ENCODE peak calls at places on chromosomes 5 and 9, in six cellular contexts. One of them, this sample, is unnamed.

GRCh38 chr9:79572032-79572890 is 496 bp downstream of the TLE4 start:
- DNase-seq in anterior cingulate cortex: peak; percentile 34
- DNase-seq in natural killer cell: peak; percentile 72
- DNase-seq in CD4-positive, alpha-beta T cell: no peak
- DNase-seq in activated CD4-positive, alpha-beta T cell treated with anti-CD3 and anti-CD28 coated beads for 4 hours: peak; percentile 23
- DNase-seq in EH: peak; percentile 64
- DNase-seq in this sample: peak; percentile 43

GRCh38 chr5:151720195-151720594 is 33.5 kb upstream of the SPARC start:
- DNase-seq in natural killer cell: no peak
- DNase-seq in CD4-positive, alpha-beta T cell: no peak
- DNase-seq in activated CD4-positive, alpha-beta T cell treated with anti-CD3 and anti-CD28 coated beads for 4 hours: no peak
- DNase-seq in anterior cingulate cortex: no peak
- DNase-seq in EH: no peak
- DNase-seq in this sample: no peak

GRCh38 chr5:10695055-10695649 is 65.9 kb downstream of the DAP start:
- DNase-seq in activated CD4-positive, alpha-beta T cell treated with anti-CD3 and anti-CD28 coated beads for 4 hours: no peak
- DNase-seq in CD4-positive, alpha-beta T cell: no peak
- DNase-seq in EH: peak; percentile 80
- DNase-seq in anterior cingulate cortex: peak; percentile 58
- DNase-seq in natural killer cell: no peak
- DNase-seq in this sample: no peak

GRCh38 chr9:136851941-136852663 is at the start of gene MAMDC4:
- DNase-seq in activated CD4-positive, alpha-beta T cell treated with anti-CD3 and anti-CD28 coated beads for 4 hours: no peak
- DNase-seq in anterior cingulate cortex: no peak
- DNase-seq in natural killer cell: no peak
- DNase-seq in EH: no peak
- DNase-seq in CD4-positive, alpha-beta T cell: no peak
- DNase-seq in this sample: no peak

GRCh38 chr5:57494104-57495098 is 11.8 kb upstream of the ACTBL2 start:
- DNase-seq in EH: peak; percentile 99
- DNase-seq in anterior cingulate cortex: no peak
- DNase-seq in CD4-positive, alpha-beta T cell: peak; percentile 10
- DNase-seq in natural killer cell: no peak
- DNase-seq in activated CD4-positive, alpha-beta T cell treated with anti-CD3 and anti-CD28 coated beads for 4 hours: peak; percentile 23
- DNase-seq in this sample: peak; percentile 71

GRCh38 chr9:92668746-92669526 is 995 bp downstream of the IPPK start:
- DNase-seq in activated CD4-positive, alpha-beta T cell treated with anti-CD3 and anti-CD28 coated beads for 4 hours: peak; percentile 55
- DNase-seq in EH: peak; percentile 83
- DNase-seq in natural killer cell: no peak
- DNase-seq in anterior cingulate cortex: no peak
- DNase-seq in CD4-positive, alpha-beta T cell: peak; percentile 12
- DNase-seq in this sample: no peak

GRCh38 chr5:39231705-39232525 is 12.6 kb upstream of the FYB1 start:
- DNase-seq in EH: no peak
- DNase-seq in anterior cingulate cortex: no peak
- DNase-seq in natural killer cell: no peak
- DNase-seq in activated CD4-positive, alpha-beta T cell treated with anti-CD3 and anti-CD28 coated beads for 4 hours: peak; percentile 28
- DNase-seq in CD4-positive, alpha-beta T cell: no peak
- DNase-seq in this sample: no peak

GRCh38 chr5:175797521-175798038 is 73.8 kb upstream of the CPLX2 start:
- DNase-seq in EH: no peak
- DNase-seq in natural killer cell: no peak
- DNase-seq in anterior cingulate cortex: no peak
- DNase-seq in CD4-positive, alpha-beta T cell: no peak
- DNase-seq in activated CD4-positive, alpha-beta T cell treated with anti-CD3 and anti-CD28 coated beads for 4 hours: no peak
- DNase-seq in this sample: no peak

GRCh38 chr5:15521349-15521937 is 21.5 kb downstream of the FBXL7 start:
- DNase-seq in natural killer cell: no peak
- DNase-seq in anterior cingulate cortex: no peak
- DNase-seq in EH: peak; percentile 59
- DNase-seq in activated CD4-positive, alpha-beta T cell treated with anti-CD3 and anti-CD28 coated beads for 4 hours: no peak
- DNase-seq in CD4-positive, alpha-beta T cell: no peak
- DNase-seq in this sample: no peak

GRCh38 chr9:100167912-100168775 is 69.1 kb downstream of the INVS start:
- DNase-seq in activated CD4-positive, alpha-beta T cell treated with anti-CD3 and anti-CD28 coated beads for 4 hours: no peak
- DNase-seq in natural killer cell: no peak
- DNase-seq in anterior cingulate cortex: no peak
- DNase-seq in CD4-positive, alpha-beta T cell: no peak
- DNase-seq in EH: no peak
- DNase-seq in this sample: no peak

GRCh38 chr5:92403308-92403707 is 1020.2 kb upstream of the ARRDC3 start:
- DNase-seq in activated CD4-positive, alpha-beta T cell treated with anti-CD3 and anti-CD28 coated beads for 4 hours: no peak
- DNase-seq in anterior cingulate cortex: no peak
- DNase-seq in EH: no peak
- DNase-seq in CD4-positive, alpha-beta T cell: no peak
- DNase-seq in natural killer cell: no peak
- DNase-seq in this sample: no peak

GRCh38 chr5:133511653-133512235 is 100.6 kb downstream of the FSTL4 start:
- DNase-seq in activated CD4-positive, alpha-beta T cell treated with anti-CD3 and anti-CD28 coated beads for 4 hours: no peak
- DNase-seq in CD4-positive, alpha-beta T cell: no peak
- DNase-seq in natural killer cell: no peak
- DNase-seq in anterior cingulate cortex: no peak
- DNase-seq in EH: no peak
- DNase-seq in this sample: no peak

GRCh38 chr5:32802764-32803163 is 91.6 kb downstream of the NPR3 start:
- DNase-seq in activated CD4-positive, alpha-beta T cell treated with anti-CD3 and anti-CD28 coated beads for 4 hours: no peak
- DNase-seq in EH: no peak
- DNase-seq in anterior cingulate cortex: no peak
- DNase-seq in CD4-positive, alpha-beta T cell: no peak
- DNase-seq in natural killer cell: no peak
- DNase-seq in this sample: no peak

GRCh38 chr9:97695390-97695789 is 1.8 kb downstream of the XPA start:
- DNase-seq in CD4-positive, alpha-beta T cell: no peak
- DNase-seq in activated CD4-positive, alpha-beta T cell treated with anti-CD3 and anti-CD28 coated beads for 4 hours: no peak
- DNase-seq in anterior cingulate cortex: no peak
- DNase-seq in EH: peak; percentile 11
- DNase-seq in natural killer cell: no peak
- DNase-seq in this sample: no peak

GRCh38 chr5:10860645-10861455 is 99.8 kb upstream of the DAP start:
- DNase-seq in CD4-positive, alpha-beta T cell: no peak
- DNase-seq in anterior cingulate cortex: no peak
- DNase-seq in natural killer cell: no peak
- DNase-seq in activated CD4-positive, alpha-beta T cell treated with anti-CD3 and anti-CD28 coated beads for 4 hours: no peak
- DNase-seq in EH: peak; percentile 82
- DNase-seq in this sample: no peak

This sample was measured in mesothelial cell of epicardium.